ENCODE peak calls at places on chromosome 2, in five cellular contexts. S is cardiac fibroblast, G is fibroblast of mammary gland, Y is tibial artery, A is A549. K is an unnamed sample.

GRCh38 chr2:39991298-39991697 is 212.2 kb upstream of the THUMPD2 start:
- DNase-seq in S (peak), G (peak), Y (no peak), A (no peak), K (no peak)

GRCh38 chr2:79040967-79041582 is 15.6 kb downstream of the REG3G start:
- DNase-seq in S (no peak), G (peak), Y (no peak), A (no peak), K (no peak)

GRCh38 chr2:33620-34019 is 12.7 kb downstream of the FAM110C start:
- DNase-seq in S (no peak), G (no peak), Y (no peak), A (no peak), K (no peak)

GRCh38 chr2:9780368-9781130 is 62.7 kb upstream of the TAF1B start:
- DNase-seq in S (no peak), G (no peak), Y (peak), A (no peak), K (no peak)

GRCh38 chr2:113113794-113114193 is 13.6 kb upstream of the IL1RN start:
- DNase-seq in S (no peak), G (no peak), Y (no peak), A (no peak), K (no peak)

GRCh38 chr2:161208527-161209139 is 48.4 kb downstream of the TANK start:
- DNase-seq in S (peak), G (peak), Y (no peak), A (peak), K (no peak)

GRCh38 chr2:170323743-170324142 is 145.8 kb downstream of the MYO3B start:
- DNase-seq in S (no peak), G (no peak), Y (no peak), A (no peak), K (no peak)

GRCh38 chr2:204299766-204300165 is 245.5 kb upstream of the PARD3B start:
- DNase-seq in S (no peak), G (no peak), Y (no peak), A (no peak), K (no peak)

DNA sequence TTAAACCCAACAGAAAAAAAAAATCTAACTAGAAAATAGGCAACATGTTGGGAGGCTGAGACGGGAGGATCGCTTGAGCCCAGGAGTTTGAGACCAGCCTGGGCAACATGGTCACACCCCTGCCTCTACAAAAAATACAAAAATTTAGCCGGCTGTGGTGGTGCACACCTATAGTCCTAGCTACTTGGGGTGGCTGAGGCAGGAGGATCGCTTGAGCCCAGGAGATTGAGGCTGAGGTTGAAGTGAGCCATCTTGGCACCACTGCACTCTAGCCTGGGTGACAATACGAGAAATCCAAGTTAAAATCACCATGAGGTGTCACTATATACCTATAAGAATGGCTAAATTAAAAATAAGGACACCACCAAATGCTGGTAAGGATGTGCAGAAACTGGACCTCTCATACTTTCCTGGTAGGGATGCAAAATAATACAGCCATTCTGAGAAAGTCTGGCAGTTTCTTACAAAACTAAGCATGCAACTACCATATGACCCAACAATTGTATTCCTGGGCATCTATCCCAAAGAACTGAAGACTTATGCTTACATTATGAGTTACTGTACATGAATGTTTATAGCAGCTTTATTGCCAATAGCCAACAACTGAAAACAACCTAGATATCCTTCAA is 2.2 kb downstream of the SEPTIN10 start:
- DNase-seq in S (peak), G (peak), Y (no peak), A (no peak), K (no peak)
- TF ChIP-seq CTCF in S (no peak), G (no peak), Y (no peak), A (peak), K (peak)

DNA sequence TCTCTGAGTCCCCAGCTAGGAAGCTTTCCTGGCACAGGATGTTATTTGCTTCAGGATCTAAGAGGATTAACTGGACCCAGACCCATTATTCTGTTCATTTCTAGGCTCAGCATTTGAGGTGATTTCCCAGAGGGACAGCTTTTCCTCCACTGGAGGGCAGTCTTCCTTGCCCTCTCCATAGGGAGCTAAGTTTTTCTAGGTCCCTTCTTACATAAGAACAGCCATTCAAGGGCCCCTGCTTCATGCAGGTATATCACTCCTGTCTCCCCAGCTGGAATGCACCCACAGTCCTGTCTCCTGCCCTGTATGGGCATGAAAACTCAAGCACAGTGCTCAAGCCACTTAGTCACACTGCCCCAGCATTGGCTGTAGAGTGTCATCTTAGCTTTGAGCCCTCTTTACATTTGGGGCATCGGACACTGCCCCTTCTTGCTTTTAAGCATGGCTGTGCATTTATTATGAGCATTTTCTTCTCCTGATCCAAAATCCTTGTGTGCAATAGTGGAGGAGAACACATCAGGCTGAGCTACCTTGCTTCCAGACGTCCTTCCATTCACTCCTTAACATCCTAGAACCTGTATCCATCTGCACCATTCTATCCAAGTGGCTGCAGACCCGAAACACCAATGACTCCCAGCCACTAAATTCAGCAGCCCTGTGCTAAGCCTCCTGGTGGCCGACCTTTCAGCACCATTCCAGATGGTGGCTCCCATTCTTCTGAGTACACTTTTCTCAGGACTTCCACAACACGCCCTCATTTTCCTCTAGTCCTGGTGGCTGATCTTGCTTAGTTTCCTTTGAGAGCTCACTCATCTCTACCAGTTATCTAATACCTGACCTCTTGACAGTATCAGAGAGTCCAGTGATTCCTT is 80.0 kb downstream of the COPS8 start:
- DNase-seq in S (peak), G (peak), Y (no peak), A (no peak), K (no peak)
- TF ChIP-seq CTCF in S (peak), G (peak), Y (no peak), A (peak), K (peak)

GRCh38 chr2:230384986-230385385 is 31.0 kb upstream of the SP100 start:
- DNase-seq in S (no peak), G (no peak), Y (no peak), A (no peak), K (no peak)

GRCh38 chr2:230382108-230382507 is 33.9 kb upstream of the SP100 start:
- DNase-seq in S (no peak), G (no peak), Y (no peak), A (no peak), K (no peak)

DNA sequence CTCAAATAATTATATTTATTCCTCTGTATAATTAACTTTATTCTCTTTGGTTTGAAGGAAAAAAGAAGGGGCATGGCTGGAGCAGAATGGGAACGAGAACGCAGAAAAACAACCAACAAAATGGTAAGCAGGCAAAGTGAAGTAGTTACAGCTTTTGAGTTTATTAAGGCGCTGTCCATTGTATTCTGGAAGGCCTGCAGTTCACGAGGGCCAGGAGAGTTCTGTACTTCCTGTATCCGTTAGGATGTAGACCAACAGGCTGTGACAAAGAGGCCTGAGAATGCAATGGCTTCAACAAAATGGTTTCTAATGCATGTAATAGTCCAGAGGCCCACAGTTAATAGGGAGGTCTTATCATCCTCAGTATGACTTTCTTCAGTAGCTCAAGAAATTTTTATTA is 32.5 kb upstream of the SP100 start:
- DNase-seq in S (no peak), G (no peak), Y (no peak), A (no peak), K (no peak)
- TF ChIP-seq CTCF in S (no peak), G (no peak), Y (no peak), A (no peak), K (no peak)

GRCh38 chr2:232111551-232111950 is 150.0 kb downstream of the DIS3L2 start:
- DNase-seq in S (no peak), G (no peak), Y (no peak), A (no peak), K (no peak)

GRCh38 chr2:232116839-232117238 is 155.3 kb downstream of the DIS3L2 start:
- DNase-seq in S (no peak), G (no peak), Y (no peak), A (no peak), K (no peak)

GRCh38 chr2:232113821-232114220 is 152.3 kb downstream of the DIS3L2 start:
- DNase-seq in S (peak), G (no peak), Y (no peak), A (no peak), K (no peak)

GRCh38 chr2:232120911-232121310 is 159.4 kb downstream of the DIS3L2 start:
- DNase-seq in S (no peak), G (no peak), Y (no peak), A (no peak), K (no peak)

DNA sequence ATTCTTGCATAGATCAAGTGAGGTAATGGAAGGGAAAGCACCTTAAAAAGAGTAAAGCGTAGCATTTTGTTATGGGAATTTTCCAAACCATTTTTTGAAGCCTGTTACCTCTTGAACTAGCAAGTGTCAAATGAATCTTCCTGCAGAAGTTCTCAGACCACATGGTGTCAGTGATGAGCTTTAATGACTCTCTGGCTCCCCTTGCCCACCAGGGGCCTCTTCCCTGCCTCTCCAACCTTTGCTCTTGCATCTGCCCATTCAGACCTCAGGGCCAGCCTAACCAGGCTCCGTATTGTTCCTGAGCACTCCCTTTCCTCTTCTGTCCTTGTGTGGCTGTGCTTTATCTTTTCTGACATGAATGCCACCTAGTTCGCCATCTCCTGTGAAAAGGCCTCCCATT is 155.9 kb downstream of the DIS3L2 start:
- DNase-seq in S (no peak), G (no peak), Y (no peak), A (no peak), K (no peak)
- TF ChIP-seq CTCF in S (no peak), G (no peak), Y (no peak), A (no peak), K (no peak)

GRCh38 chr2:235638541-235639192 is 144.8 kb downstream of the AGAP1 start:
- DNase-seq in S (no peak), G (no peak), Y (no peak), A (no peak), K (no peak)
- TF ChIP-seq CTCF in S (no peak), G (peak), Y (no peak), A (peak), K (peak)

DNA sequence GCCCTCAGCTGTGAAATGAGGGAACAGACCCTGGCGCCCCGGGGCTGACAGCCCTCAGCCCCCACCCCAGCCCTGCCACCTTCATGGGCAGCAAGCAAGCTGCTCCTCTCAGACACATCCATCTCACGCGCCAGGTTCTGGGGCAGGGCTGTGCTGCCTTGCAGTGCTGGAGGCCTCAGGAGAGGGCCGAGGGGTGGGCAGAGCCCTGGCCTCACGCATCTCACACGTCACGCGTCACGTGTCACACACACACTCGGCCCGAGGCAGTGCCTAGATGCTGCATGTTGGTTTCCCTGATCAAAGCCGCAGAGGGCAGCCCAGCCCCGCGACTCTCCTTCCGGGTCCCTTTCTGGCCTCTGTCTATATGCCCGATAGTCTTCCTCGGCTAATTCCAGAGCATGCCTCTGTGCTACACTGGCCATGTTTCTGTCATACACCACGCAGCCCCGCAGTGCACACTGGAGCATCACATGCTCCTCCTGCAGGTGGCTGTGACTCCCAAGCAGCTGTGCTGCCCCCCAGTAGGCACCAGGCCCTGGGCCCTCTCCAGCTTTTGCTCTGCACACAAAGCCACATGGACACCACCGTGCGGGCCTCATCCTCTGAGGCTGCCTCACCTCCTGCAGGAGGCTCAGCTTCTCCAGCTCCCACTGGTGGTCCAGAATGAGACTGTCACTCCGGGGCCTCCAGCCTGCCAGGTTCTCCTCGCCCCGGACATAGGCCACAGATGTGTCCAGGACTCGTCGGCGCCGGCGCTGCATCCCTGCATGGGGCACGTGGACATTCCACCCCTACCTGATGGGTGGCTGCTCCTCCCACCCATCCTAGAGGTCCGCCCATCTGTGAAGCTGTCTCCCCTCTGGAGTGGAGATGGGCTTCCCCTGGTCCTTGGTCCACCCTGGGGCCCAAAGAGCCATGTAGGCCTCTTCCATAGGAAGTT is 31.4 kb downstream of the AQP12A start:
- DNase-seq in S (no peak), G (no peak), Y (no peak), A (no peak), K (no peak)
- TF ChIP-seq CTCF in S (peak), G (no peak), Y (no peak), A (no peak), K (peak)